ENCODE peak calls at places on chromosomes 5 and 9, in eight cellular contexts. E is kidney epithelial cell, R is HFF-Myc, V is mammary epithelial cell, G is stomach, S is transverse colon, Q is Peyer's patch, M is fibroblast of lung. P is an unnamed sample.
A peak's percentile ranks its signal among the peaks of the same experiment; 100 is the strongest.

GRCh38 chr9:101242651-101243050 is 142.2 kb downstream of the BAAT start:
- DNase-seq in E (no peak), R (no peak), V (no peak), G (no peak), S (no peak), Q (no peak), M (no peak), P (no peak)

GRCh38 chr5:52804978-52805377 is 17.3 kb downstream of the ITGA1 start:
- DNase-seq in E (no peak), R (no peak), V (no peak), G (no peak), S (no peak), Q (no peak), M (no peak), P (no peak)

GRCh38 chr5:175889910-175890684 is 18.7 kb downstream of the CPLX2 start:
- DNase-seq in E (no peak), R (no peak), V (no peak), G (peak; percentile 53), S (no peak), Q (no peak), M (peak; percentile 10), P (no peak)

GRCh38 chr9:131282175-131282574 is 5.9 kb upstream of the FAM78A start:
- DNase-seq in E (no peak), R (no peak), V (no peak), G (no peak), S (no peak), Q (no peak), M (no peak), P (no peak)

GRCh38 chr9:32413424-32413823 is 29.0 kb downstream of the ACO1 start:
- DNase-seq in E (no peak), R (no peak), V (no peak), G (no peak), S (no peak), Q (no peak), M (no peak), P (no peak)

GRCh38 chr5:177369913-177370487 is 12.3 kb downstream of the RGS14 start:
- DNase-seq in E (no peak), R (no peak), V (no peak), G (no peak), S (no peak), Q (no peak), M (no peak), P (no peak)

GRCh38 chr9:88949961-88950340 is 41.3 kb upstream of the S1PR3 start:
- DNase-seq in E (no peak), R (no peak), V (peak; percentile 26), G (no peak), S (no peak), Q (no peak), M (peak; percentile 65), P (no peak)

GRCh38 chr5:152542741-152543140 is 137.7 kb upstream of the NMUR2 start:
- DNase-seq in E (peak; percentile 1), R (no peak), V (peak; percentile 47), G (no peak), S (no peak), Q (no peak), M (peak; percentile 22), P (no peak)

GRCh38 chr5:77133061-77133758 is 46.1 kb upstream of the ZBED3 start:
- DNase-seq in E (peak; percentile 96), R (peak; percentile 84), V (peak; percentile 98), G (peak; percentile 32), S (peak; percentile 28), Q (no peak), M (peak; percentile 99), P (no peak)

GRCh38 chr9:1871486-1872181 is 143.5 kb upstream of the SMARCA2 start:
- DNase-seq in E (no peak), R (no peak), V (no peak), G (no peak), S (no peak), Q (no peak), M (no peak), P (no peak)

GRCh38 chr5:139517683-139518564 is 35.4 kb upstream of the STING1 start:
- DNase-seq in E (peak; percentile 32), R (peak; percentile 53), V (peak; percentile 73), G (peak; percentile 96), S (peak; percentile 93), Q (peak; percentile 95), M (peak; percentile 76), P (peak; percentile 95)

GRCh38 chr5:177455661-177456590 is 9.3 kb downstream of the PRR7 start:
- DNase-seq in E (no peak), R (no peak), V (peak; percentile 75), G (peak; percentile 96), S (peak; percentile 97), Q (peak; percentile 97), M (peak; percentile 77), P (peak; percentile 95)

GRCh38 chr9:118630931-118631595 is 738.2 kb downstream of the BRINP1 start:
- DNase-seq in E (no peak), R (no peak), V (peak; percentile 75), G (no peak), S (no peak), Q (no peak), M (peak; percentile 14), P (no peak)

GRCh38 chr9:121888438-121888775 is 204.7 kb downstream of the TTLL11 start:
- DNase-seq in E (no peak), R (peak; percentile 52), V (no peak), G (no peak), S (no peak), Q (no peak), M (peak; percentile 91), P (no peak)

GRCh38 chr5:61010759-61011460 is 65.9 kb downstream of the NDUFAF2 start:
- DNase-seq in E (no peak), R (no peak), V (no peak), G (no peak), S (no peak), Q (no peak), M (no peak), P (no peak)

GRCh38 chr5:62576570-62577172 is 1.9 kb upstream of the LRRC70 start:
- DNase-seq in E (no peak), R (no peak), V (no peak), G (no peak), S (no peak), Q (no peak), M (peak; percentile 2), P (no peak)

GRCh38 chr9:686381-686813 is 155.1 kb upstream of the DMRT1 start:
- DNase-seq in E (no peak), R (no peak), V (peak; percentile 92), G (no peak), S (no peak), Q (no peak), M (peak; percentile 74), P (no peak)

GRCh38 chr5:14273207-14273767 is 130.1 kb downstream of the TRIO start:
- DNase-seq in E (no peak), R (no peak), V (no peak), G (no peak), S (no peak), Q (no peak), M (no peak), P (no peak)

GRCh38 chr5:127056896-127057295 is 16.4 kb downstream of the C5orf63 start:
- DNase-seq in E (no peak), R (no peak), V (no peak), G (no peak), S (no peak), Q (no peak), M (no peak), P (no peak)

GRCh38 chr5:126354857-126355731 is 68.1 kb upstream of the GRAMD2B start:
- DNase-seq in E (no peak), R (no peak), V (no peak), G (no peak), S (no peak), Q (no peak), M (no peak), P (no peak)

GRCh38 chr9:136847065-136847826 is 2.0 kb upstream of the PHPT1 start:
- DNase-seq in E (no peak), R (no peak), V (no peak), G (peak; percentile 65), S (peak; percentile 81), Q (peak; percentile 83), M (peak; percentile 57), P (peak; percentile 75)

GRCh38 chr9:36141288-36141687 is 4.8 kb downstream of the GLIPR2 start:
- DNase-seq in E (no peak), R (no peak), V (peak; percentile 25), G (no peak), S (no peak), Q (no peak), M (no peak), P (no peak)
- TF ChIP-seq CTCF in E (peak; percentile 59), R (peak; percentile 43), V (peak; percentile 14), G (no peak), S (peak; percentile 21), Q (no peak), M (peak; percentile 50), P (peak; percentile 22)

DNA sequence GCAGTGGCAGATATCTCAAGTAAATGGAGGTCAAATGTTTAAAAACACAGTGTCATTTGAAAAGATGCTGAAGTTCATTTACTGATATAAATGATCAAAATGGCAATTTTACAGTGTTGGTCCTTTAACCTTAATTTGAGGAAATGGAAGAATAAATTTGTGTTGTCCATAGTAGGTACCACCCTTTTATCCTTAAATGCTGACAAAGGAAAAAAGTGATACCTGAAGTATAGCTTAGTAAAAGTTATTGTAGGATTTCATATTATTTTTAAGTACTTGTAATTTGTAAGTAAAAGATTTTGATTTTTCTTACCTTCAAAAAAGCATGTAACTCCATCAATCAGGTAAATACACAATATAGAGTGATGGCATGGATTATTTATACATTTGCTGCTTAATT is 166.6 kb upstream of the DAP start:
- DNase-seq in E (no peak), R (no peak), V (no peak), G (no peak), S (no peak), Q (no peak), M (no peak), P (no peak)
- TF ChIP-seq CTCF in E (no peak), R (no peak), V (no peak), G (no peak), S (no peak), Q (no peak), M (no peak), P (no peak)

GRCh38 chr5:180665682-180666404 is 16.4 kb upstream of the FLT4 start:
- DNase-seq in E (no peak), R (no peak), V (no peak), G (no peak), S (no peak), Q (no peak), M (no peak), P (no peak)
- TF ChIP-seq CTCF in E (no peak), R (no peak), V (no peak), G (no peak), S (no peak), Q (no peak), M (no peak), P (no peak)

GRCh38 chr5:78903936-78904335 is 81.2 kb downstream of the ARSB start:
- DNase-seq in E (no peak), R (no peak), V (no peak), G (no peak), S (no peak), Q (no peak), M (peak; percentile 71), P (no peak)

GRCh38 chr5:78905084-78905938 is 79.8 kb downstream of the ARSB start:
- DNase-seq in E (no peak), R (no peak), V (no peak), G (no peak), S (no peak), Q (no peak), M (no peak), P (no peak)

GRCh38 chr5:78895616-78896015 is 89.5 kb downstream of the ARSB start:
- DNase-seq in E (no peak), R (no peak), V (no peak), G (no peak), S (no peak), Q (no peak), M (no peak), P (no peak)

GRCh38 chr5:78896128-78896527 is 89.0 kb downstream of the ARSB start:
- DNase-seq in E (no peak), R (no peak), V (peak; percentile 28), G (no peak), S (no peak), Q (no peak), M (peak; percentile 84), P (no peak)

GRCh38 chr5:78899922-78900362 is 85.2 kb downstream of the ARSB start:
- DNase-seq in E (no peak), R (no peak), V (peak; percentile 44), G (peak; percentile 73), S (peak; percentile 61), Q (no peak), M (peak; percentile 55), P (peak; percentile 50)
- TF ChIP-seq CTCF in E (peak; percentile 72), R (peak; percentile 88), V (peak; percentile 83), G (no peak), S (peak; percentile 62), Q (peak; percentile 39), M (peak; percentile 62), P (peak; percentile 61)